ENCODE peak calls at places on chromosomes 2 and 18, in eight cellular contexts. P is ovary, F is heart left ventricle, A is body of pancreas, B is fibroblast of lung, N is Calu3, O is heart right ventricle, H is HFF-Myc. R is an unnamed sample.

GRCh38 chr2:211347328-211347727 is 790.9 kb downstream of the CPS1 start:
- DNase-seq in H (no peak), B (no peak), N (no peak), A (no peak), F (no peak), P (no peak), O (no peak), R (no peak)

GRCh38 chr2:84495539-84496146 is 20.7 kb upstream of the DNAH6 start:
- DNase-seq in F (no peak), O (peak), B (peak), H (peak), A (peak), P (no peak), N (peak), R (peak)

GRCh38 chr2:112690853-112691390 is 29.9 kb upstream of the NT5DC4 start:
- DNase-seq in A (peak), B (peak), H (no peak), O (peak), N (peak), P (no peak), F (peak), R (no peak)

GRCh38 chr2:216936954-216937357 is 77.1 kb upstream of the TNP1 start:
- DNase-seq in N (no peak), H (no peak), F (peak), P (no peak), O (peak), B (no peak), A (no peak), R (no peak)

GRCh38 chr2:6215053-6215452 is 522.9 kb downstream of the SOX11 start:
- DNase-seq in H (no peak), P (no peak), N (no peak), A (no peak), F (no peak), B (no peak), O (no peak), R (no peak)

GRCh38 chr2:24850944-24851343 is 57.7 kb downstream of the CENPO start:
- DNase-seq in O (peak), H (no peak), F (no peak), B (no peak), A (no peak), P (peak), N (no peak), R (no peak)

GRCh38 chr18:56245856-56246575 is 392.4 kb downstream of the TXNL1 start:
- DNase-seq in B (peak), H (no peak), P (no peak), A (no peak), F (no peak), O (no peak), N (no peak), R (peak)

GRCh38 chr2:15708865-15709820 is 117.5 kb downstream of the DDX1 start:
- DNase-seq in B (no peak), P (no peak), F (no peak), H (no peak), A (no peak), N (no peak), O (peak), R (no peak)

GRCh38 chr2:134836986-134837385 is 1.4 kb upstream of the ACMSD start:
- DNase-seq in A (no peak), P (no peak), B (peak), H (peak), O (no peak), N (no peak), F (no peak), R (peak)

GRCh38 chr2:70094978-70095832 is 7.9 kb downstream of the PCBP1 start:
- DNase-seq in B (peak), P (peak), F (peak), N (no peak), A (peak), H (no peak), O (peak), R (no peak)

GRCh38 chr2:86047575-86048382 is 57.9 kb downstream of the POLR1A start:
- DNase-seq in B (no peak), F (no peak), H (no peak), N (no peak), O (no peak), A (no peak), P (peak), R (no peak)

GRCh38 chr2:55581435-55581834 is 36.0 kb downstream of the PPP4R3B start:
- DNase-seq in H (no peak), F (no peak), P (no peak), N (no peak), O (no peak), B (no peak), A (no peak), R (no peak)

GRCh38 chr2:181264436-181264835 is 192.8 kb upstream of the ITGA4 start:
- DNase-seq in O (no peak), A (no peak), H (no peak), B (peak), N (no peak), P (no peak), F (no peak), R (no peak)

GRCh38 chr2:169509955-169510354 is 453 bp downstream of the KLHL41 start:
- DNase-seq in P (no peak), O (no peak), N (no peak), B (no peak), F (no peak), H (no peak), A (no peak), R (no peak)

GRCh38 chr18:61683856-61684255 is 209.0 kb downstream of the RNF152 start:
- DNase-seq in F (no peak), B (no peak), H (no peak), O (no peak), A (no peak), P (no peak), N (no peak), R (no peak)

GRCh38 chr2:240701736-240702639 is 10.3 kb downstream of the AQP12A start:
- DNase-seq in F (peak), O (no peak), P (no peak), B (no peak), H (no peak), N (no peak), A (peak), R (no peak)

GRCh38 chr2:166126014-166126639 is 1.7 kb downstream of the SCN1A start:
- DNase-seq in B (peak), H (no peak), P (no peak), O (no peak), A (no peak), N (no peak), F (no peak), R (peak)

GRCh38 chr2:88856409-88857135 is 165.1 kb downstream of the RPIA start:
- DNase-seq in A (no peak), B (no peak), P (no peak), H (no peak), N (no peak), O (no peak), F (no peak), R (no peak)

GRCh38 chr2:201621293-201621999 is 21.9 kb downstream of the TMEM237 start:
- DNase-seq in F (no peak), A (no peak), P (no peak), B (no peak), O (no peak), N (no peak), H (no peak), R (no peak)

GRCh38 chr2:201622306-201622705 is 21.0 kb downstream of the TMEM237 start:
- DNase-seq in B (peak), P (no peak), F (no peak), H (no peak), A (no peak), N (no peak), O (no peak), R (no peak)

DNA sequence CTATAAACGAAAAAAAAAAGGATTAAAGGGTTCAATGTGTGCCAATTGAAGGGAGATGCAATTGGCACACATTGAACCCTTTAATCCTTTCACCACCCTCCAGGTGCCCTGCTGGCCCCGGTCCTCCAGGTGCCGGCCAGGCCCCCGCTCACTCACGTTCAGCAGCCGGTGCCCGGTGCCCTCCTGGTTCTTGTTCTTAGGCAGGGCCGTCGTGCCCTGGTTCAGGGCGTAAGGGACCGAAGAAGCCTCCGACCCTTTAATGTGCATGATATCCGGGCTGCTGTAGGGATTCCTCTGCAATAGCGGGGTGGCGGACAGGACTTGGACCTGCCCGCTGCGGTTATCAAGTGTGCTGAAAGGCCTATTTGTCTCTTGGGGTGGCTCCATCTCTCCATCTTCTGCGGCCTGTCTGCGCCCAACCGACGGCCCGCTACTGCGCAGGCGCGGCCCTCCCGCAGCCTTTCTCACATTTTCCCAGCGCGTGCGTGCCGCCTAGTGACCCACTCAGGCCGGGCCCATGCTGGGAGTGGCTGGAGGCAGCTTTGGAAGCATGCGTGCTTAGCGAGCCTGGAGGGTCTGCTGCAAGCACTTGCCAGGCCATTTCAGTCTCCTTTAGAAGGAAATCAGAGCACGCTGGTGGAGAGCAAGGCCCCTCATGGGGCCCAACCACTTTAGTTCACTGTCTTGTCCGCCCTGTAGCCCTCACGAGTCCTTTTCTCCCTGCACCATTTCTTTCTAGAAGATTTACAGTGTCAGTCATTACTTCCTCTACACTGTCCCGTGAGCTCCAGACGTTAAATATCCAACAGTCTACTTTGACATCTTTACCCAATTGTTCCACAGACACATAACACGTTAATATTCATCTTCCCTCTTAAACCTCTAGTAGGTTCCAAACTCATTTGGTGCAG is 24.3 kb downstream of the TMEM237 start:
- DNase-seq in H (no peak), A (peak), P (peak), O (peak), N (no peak), F (peak), B (peak), R (no peak)
- TF ChIP-seq CTCF in H (peak), A (peak), P (peak), O (no peak), N (no peak), F (peak), B (peak), R (peak)

GRCh38 chr2:9263388-9263787 is 56.8 kb downstream of the ASAP2 start:
- DNase-seq in P (no peak), N (no peak), H (no peak), A (no peak), B (no peak), O (peak), F (peak), R (no peak)

GRCh38 chr2:9261231-9261883 is 54.7 kb downstream of the ASAP2 start:
- DNase-seq in B (peak), F (peak), A (no peak), H (no peak), N (no peak), P (peak), O (peak), R (no peak)

GRCh38 chr2:9260411-9261037 is 53.9 kb downstream of the ASAP2 start:
- DNase-seq in F (peak), B (no peak), H (no peak), N (no peak), A (no peak), O (no peak), P (no peak), R (no peak)

GRCh38 chr2:9264301-9264700 is 57.7 kb downstream of the ASAP2 start:
- DNase-seq in B (peak), N (no peak), O (no peak), P (no peak), H (no peak), A (no peak), F (peak), R (no peak)

DNA sequence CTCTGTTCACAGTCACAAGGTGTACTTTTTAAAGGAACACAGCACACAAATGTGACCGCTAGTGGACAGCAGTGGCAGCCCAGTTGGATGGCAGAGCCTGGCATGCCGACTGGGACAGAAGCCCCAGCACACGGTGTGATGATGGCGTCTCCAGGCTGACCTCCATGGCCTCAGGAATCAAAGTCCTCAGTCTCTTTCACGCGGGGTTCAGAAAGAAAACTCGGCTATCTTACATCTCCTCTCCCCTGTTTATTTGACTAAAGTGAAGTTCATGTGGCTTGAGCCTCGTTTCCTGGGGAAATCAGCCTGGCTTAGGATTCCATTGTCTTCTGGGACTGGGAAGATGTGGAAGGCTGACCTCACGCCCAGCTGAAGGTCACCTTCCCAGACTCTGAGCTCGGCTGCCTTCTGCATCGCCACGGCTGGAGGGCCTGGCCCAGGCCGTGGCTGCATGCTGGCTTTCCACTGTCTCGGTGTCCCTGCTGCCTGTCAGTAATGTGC is 56.1 kb downstream of the ASAP2 start:
- DNase-seq in A (no peak), N (no peak), O (peak), F (peak), B (no peak), P (peak), H (no peak), R (no peak)
- TF ChIP-seq CTCF in A (no peak), N (no peak), O (no peak), F (no peak), B (no peak), P (no peak), H (no peak), R (no peak)

GRCh38 chr2:68414862-68415261 is 49.8 kb downstream of the PLEK start:
- DNase-seq in F (no peak), N (no peak), H (no peak), A (no peak), P (no peak), O (no peak), B (no peak), R (no peak)
- TF ChIP-seq CTCF in F (no peak), N (no peak), H (no peak), A (no peak), P (no peak), O (no peak), B (no peak), R (no peak)

DNA sequence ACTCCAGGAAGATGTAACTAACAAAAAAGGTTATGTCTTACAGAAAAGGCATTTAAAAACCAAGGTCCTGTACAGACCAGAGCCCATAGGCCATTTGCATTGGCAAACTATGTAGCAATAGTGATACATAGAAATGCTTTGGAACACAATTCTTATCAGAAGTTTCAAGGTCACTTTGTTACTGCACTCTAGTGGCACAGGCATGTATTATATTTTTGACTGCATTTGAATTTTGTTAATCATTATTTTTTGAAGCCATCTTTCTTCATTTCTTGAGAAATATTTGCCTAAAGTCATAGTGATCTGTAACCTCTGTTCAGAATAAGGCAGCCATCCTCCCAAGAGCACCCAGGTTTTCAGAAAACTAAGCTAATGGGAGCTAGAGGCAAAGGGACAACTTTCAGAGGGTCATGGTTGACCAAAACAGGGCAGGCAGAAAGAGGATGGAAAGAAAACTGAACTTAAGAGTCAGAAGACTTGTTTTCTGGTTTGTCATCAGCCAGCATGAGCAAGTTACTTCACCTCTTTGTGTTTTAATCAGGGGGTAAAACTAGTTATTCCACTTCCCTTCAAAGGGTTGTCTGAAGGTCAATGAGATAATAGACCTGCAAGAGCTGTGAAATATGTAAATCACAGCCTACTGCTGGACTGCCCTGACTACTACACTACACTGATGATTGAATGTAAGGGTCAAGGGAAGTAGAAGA is 41.5 kb downstream of the SLC38A11 start:
- DNase-seq in F (no peak), A (peak), H (no peak), P (no peak), O (no peak), B (peak), N (peak), R (no peak)
- TF ChIP-seq CTCF in F (peak), A (peak), H (no peak), P (no peak), O (peak), B (peak), N (peak), R (peak)

GRCh38 chr18:63890950-63891304 is 3.4 kb downstream of the SERPINB2 start:
- DNase-seq in O (no peak), A (no peak), H (no peak), N (no peak), B (no peak), P (no peak), F (no peak), R (no peak)
- TF ChIP-seq CTCF in O (no peak), A (no peak), H (no peak), N (no peak), B (peak), P (no peak), F (no peak), R (peak)

GRCh38 chr2:172782506-172783090 is 47.0 kb downstream of the RAPGEF4 start:
- DNase-seq in N (no peak), F (no peak), H (no peak), P (no peak), O (no peak), B (no peak), A (no peak), R (no peak)

GRCh38 chr2:172788871-172789270 is 53.2 kb downstream of the RAPGEF4 start:
- DNase-seq in P (no peak), N (no peak), B (no peak), O (no peak), F (no peak), A (no peak), H (no peak), R (no peak)

GRCh38 chr2:172777431-172777830 is 41.8 kb downstream of the RAPGEF4 start:
- DNase-seq in A (no peak), B (peak), H (no peak), N (no peak), F (no peak), P (no peak), O (no peak), R (no peak)

DNA sequence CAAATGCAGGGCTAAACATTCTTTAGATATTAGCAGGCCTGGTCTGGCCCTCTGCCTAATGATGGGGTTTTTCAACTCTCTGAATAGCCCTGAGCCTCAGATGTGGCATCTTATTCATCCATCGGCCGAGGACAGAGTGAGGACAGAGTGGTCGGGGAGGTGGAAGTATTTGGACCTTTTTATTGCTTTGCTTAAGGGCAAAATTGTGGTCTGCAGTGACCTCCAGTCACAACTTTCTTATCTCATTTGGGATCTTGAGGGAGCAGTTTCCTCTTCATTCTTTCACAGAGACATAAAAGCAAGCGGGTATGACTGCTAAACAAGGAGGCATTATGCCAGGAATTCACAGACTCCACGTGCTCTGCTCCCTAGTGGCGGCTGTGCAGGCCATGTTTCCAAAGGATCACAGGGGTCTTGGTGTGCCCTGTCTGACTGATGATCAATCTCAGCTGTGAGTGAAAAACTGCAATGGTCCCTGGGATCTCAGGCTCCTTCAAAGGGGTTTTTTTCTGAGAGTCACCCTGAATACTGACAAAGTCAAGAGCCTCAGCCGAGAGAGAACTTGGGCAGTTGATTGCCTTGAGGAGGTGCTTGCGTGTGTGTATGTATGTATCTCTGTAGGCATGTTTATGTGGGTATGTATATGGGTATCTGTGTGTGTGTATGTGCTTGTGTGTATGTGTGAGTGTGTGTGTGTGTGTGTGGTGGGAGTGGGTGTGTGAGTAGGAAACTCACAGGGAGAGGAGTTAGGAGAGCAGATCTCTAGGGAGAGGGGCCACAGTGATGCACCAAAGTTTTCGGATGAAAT is 47.6 kb downstream of the RAPGEF4 start:
- DNase-seq in B (peak), O (peak), N (peak), A (peak), F (no peak), P (no peak), H (peak), R (peak)
- TF ChIP-seq CTCF in B (peak), O (no peak), N (no peak), A (no peak), F (no peak), P (no peak), H (peak), R (peak)

R was measured in AG09309.